ENCODE peak calls at places on chromosome 1, in five cellular contexts. E, M, G, O and V are unnamed samples.

GRCh38 chr1:224499204-224499603 is 64.6 kb upstream of the WDR26 start:
- DNase-seq in M (no peak), O (no peak), E (peak), G (no peak), V (no peak)

GRCh38 chr1:23546897-23547596 is 12.3 kb downstream of the ID3 start:
- DNase-seq in E (no peak), O (no peak), M (no peak), G (no peak), V (no peak)

GRCh38 chr1:45111239-45111638 is 95.2 kb downstream of the ZSWIM5 start:
- DNase-seq in G (no peak), O (no peak), M (no peak), E (no peak), V (no peak)

GRCh38 chr1:243582321-243582720 is 267.7 kb downstream of the AKT3 start:
- DNase-seq in O (no peak), G (no peak), E (peak), M (no peak), V (no peak)

GRCh38 chr1:89894210-89894668 is 73.4 kb downstream of the LRRC8D start:
- DNase-seq in G (no peak), M (no peak), O (no peak), E (peak), V (no peak)

GRCh38 chr1:100941098-100941527 is 45.2 kb downstream of the SLC30A7 start:
- DNase-seq in O (no peak), E (no peak), M (no peak), G (no peak), V (no peak)

GRCh38 chr1:22321917-22322316 is 129.7 kb upstream of the ZBTB40 start:
- DNase-seq in M (no peak), G (no peak), E (no peak), O (no peak), V (no peak)

GRCh38 chr1:12056331-12056841 is 6.7 kb upstream of the TNFRSF8 start:
- DNase-seq in E (no peak), O (no peak), G (no peak), M (no peak), V (no peak)

GRCh38 chr1:241612533-241613505 is 27.4 kb downstream of the CHML start:
- DNase-seq in E (peak), M (no peak), G (no peak), O (no peak), V (no peak)